ENCODE peak calls at places on chromosomes 13 and 19, in nine cellular contexts. R is stimulated activated CD8-positive, alpha-beta memory T cell treated with anti-CD3 and anti-CD28 coated beads, Interleukin-7, amount 100 ng/mL, for 1 hour; V is stimulated activated CD4-positive, alpha-beta T cell treated with anti-CD3 and anti-CD28 coated beads, Interleukin-4, amount 100 ng/mL, for 1 hour; N is activated CD4-positive, alpha-beta T cell treated with anti-CD3 and anti-CD28 coated beads, Interleukin-2, amount 50 U/mL, for 1 hour; K is naive thymus-derived CD8-positive, alpha-beta T cell; F is heart right ventricle; A is tibial nerve; I is NCI-H2081; L is fibroblast of the aortic adventitia. Q is an unnamed sample.

GRCh38 chr13:32142956-32143375 is 111.4 kb downstream of the FRY start:
- DNase-seq in R (no peak), V (no peak), N (no peak), K (no peak), F (no peak), A (no peak), I (no peak), L (peak), Q (peak)

GRCh38 chr13:92767468-92767867 is 459.1 kb upstream of the GPC6 start:
- DNase-seq in R (no peak), V (no peak), N (no peak), K (no peak), F (no peak), A (no peak), I (no peak), L (no peak), Q (no peak)

GRCh38 chr13:80055804-80056203 is 285.1 kb downstream of the SPRY2 start:
- DNase-seq in R (no peak), V (no peak), N (no peak), K (no peak), F (no peak), A (no peak), I (no peak), L (no peak), Q (no peak)

GRCh38 chr19:19538077-19538764 is at the start of gene CILP2:
- DNase-seq in R (no peak), V (peak), N (peak), K (peak), F (no peak), A (no peak), I (peak), L (no peak), Q (peak)

GRCh38 chr13:114097893-114098688 is 34.3 kb downstream of the RASA3 start:
- DNase-seq in R (no peak), V (no peak), N (no peak), K (no peak), F (no peak), A (peak), I (no peak), L (no peak), Q (no peak)

GRCh38 chr13:109121826-109122225 is 492.4 kb downstream of the MYO16 start:
- DNase-seq in R (no peak), V (no peak), N (no peak), K (no peak), F (no peak), A (no peak), I (no peak), L (no peak), Q (no peak)

GRCh38 chr19:38959618-38960017 is 15.9 kb downstream of the FBXO17 start:
- DNase-seq in R (no peak), V (no peak), N (no peak), K (no peak), F (no peak), A (no peak), I (no peak), L (no peak), Q (no peak)

GRCh38 chr13:43587376-43587775 is 199.4 kb downstream of the ENOX1 start:
- DNase-seq in R (no peak), V (no peak), N (no peak), K (no peak), F (no peak), A (no peak), I (no peak), L (no peak), Q (no peak)

GRCh38 chr13:48121733-48122132 is 26.8 kb upstream of the MED4 start:
- DNase-seq in R (no peak), V (no peak), N (no peak), K (no peak), F (peak), A (no peak), I (no peak), L (peak), Q (no peak)

GRCh38 chr13:81058916-81059290 is 718.0 kb upstream of the SPRY2 start:
- DNase-seq in R (no peak), V (no peak), N (no peak), K (no peak), F (no peak), A (no peak), I (no peak), L (no peak), Q (no peak)

GRCh38 chr19:53311044-53311443 is 22.5 kb upstream of the ZNF845 start:
- DNase-seq in R (no peak), V (no peak), N (no peak), K (no peak), F (no peak), A (no peak), I (no peak), L (no peak), Q (no peak)

GRCh38 chr13:70502944-70503343 is 394.7 kb upstream of the KLHL1 start:
- DNase-seq in R (no peak), V (no peak), N (no peak), K (no peak), F (no peak), A (no peak), I (no peak), L (no peak), Q (no peak)

GRCh38 chr13:75550159-75550567 is 572 bp downstream of the UCHL3 start:
- DNase-seq in R (no peak), V (peak), N (no peak), K (no peak), F (peak), A (no peak), I (no peak), L (peak), Q (peak)

Q was measured in endothelial cell.